ENCODE peak calls at places on chromosome 3, in ten cellular contexts. Q, X, P, T, K, O, L, W, U and I are unnamed samples.

GRCh38 chr3:191246628-191247027 is 47.6 kb downstream of the OSTN start:
- DNase-seq in Q (no peak), X (no peak), P (peak), T (peak), K (no peak), O (no peak), L (no peak), W (no peak), U (no peak), I (no peak)

GRCh38 chr3:40086890-40087884 is 222.3 kb upstream of the EIF1B start:
- DNase-seq in Q (no peak), X (no peak), P (no peak), T (no peak), K (no peak), O (no peak), L (no peak), W (no peak), U (no peak), I (no peak)

GRCh38 chr3:42670670-42671069 is 14.7 kb upstream of the KLHL40 start:
- DNase-seq in Q (no peak), X (no peak), P (no peak), T (no peak), K (no peak), O (no peak), L (no peak), W (no peak), U (peak), I (no peak)

GRCh38 chr3:119352235-119352634 is 58.1 kb downstream of the ARHGAP31 start:
- DNase-seq in Q (no peak), X (no peak), P (no peak), T (peak), K (no peak), O (no peak), L (no peak), W (no peak), U (no peak), I (no peak)

GRCh38 chr3:123576119-123576518 is 8.7 kb downstream of the HACD2 start:
- DNase-seq in Q (no peak), X (no peak), P (peak), T (no peak), K (no peak), O (no peak), L (no peak), W (no peak), U (no peak), I (no peak)

GRCh38 chr3:160038862-160039562 is 50.4 kb downstream of the IL12A start:
- DNase-seq in Q (peak), X (peak), P (peak), T (no peak), K (peak), O (no peak), L (no peak), W (no peak), U (peak), I (peak)

GRCh38 chr3:140050977-140051957 is 116.3 kb downstream of the CLSTN2 start:
- DNase-seq in Q (peak), X (peak), P (no peak), T (no peak), K (no peak), O (no peak), L (peak), W (no peak), U (peak), I (no peak)

GRCh38 chr3:174951498-174951897 is 92.4 kb downstream of the NAALADL2 start:
- DNase-seq in Q (no peak), X (no peak), P (no peak), T (no peak), K (no peak), O (no peak), L (no peak), W (no peak), U (no peak), I (no peak)

GRCh38 chr3:185176756-185177359 is 24.0 kb upstream of the C3orf70 start:
- DNase-seq in Q (peak), X (peak), P (peak), T (peak), K (no peak), O (no peak), L (peak), W (no peak), U (peak), I (no peak)

GRCh38 chr3:169710619-169711018 is 47.1 kb upstream of the MECOM start:
- DNase-seq in Q (no peak), X (no peak), P (no peak), T (no peak), K (no peak), O (no peak), L (no peak), W (no peak), U (no peak), I (no peak)

GRCh38 chr3:107412376-107412775 is 35.1 kb downstream of the CCDC54 start:
- DNase-seq in Q (no peak), X (no peak), P (no peak), T (no peak), K (no peak), O (no peak), L (no peak), W (peak), U (no peak), I (no peak)

GRCh38 chr3:122416966-122417365 is 1.1 kb upstream of the WDR5B start:
- DNase-seq in Q (peak), X (peak), P (no peak), T (no peak), K (peak), O (no peak), L (no peak), W (no peak), U (no peak), I (no peak)

DNA sequence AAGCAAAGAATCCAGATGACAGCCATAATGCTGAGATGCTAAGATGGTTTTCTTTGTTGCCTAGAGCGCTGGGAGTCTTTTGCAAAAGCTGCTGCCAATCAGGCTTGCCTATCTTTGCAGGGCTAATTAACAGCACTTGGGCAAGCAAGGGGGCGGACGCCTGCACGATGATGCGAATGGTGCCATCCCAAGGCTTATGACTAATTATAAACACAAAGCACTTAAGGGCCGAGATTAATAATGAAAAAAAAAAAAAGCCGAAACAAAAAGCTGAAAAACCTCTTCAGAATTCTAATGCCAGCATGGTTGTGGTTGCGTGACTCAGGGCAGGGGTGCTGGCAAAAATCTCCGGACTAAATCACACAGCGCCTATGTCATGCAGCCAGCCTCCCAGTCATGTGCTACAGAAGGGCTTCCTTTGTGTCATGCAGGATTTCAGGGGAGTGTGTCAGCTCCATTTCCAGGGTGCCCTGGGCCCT is 184.9 kb upstream of the ANKRD28 start:
- DNase-seq in Q (peak), X (no peak), P (no peak), T (peak), K (no peak), O (no peak), L (no peak), W (no peak), U (no peak), I (no peak)
- H3K4me3 ChIP-seq in Q (no peak), X (no peak), P (no peak), T (peak), K (no peak), O (no peak), L (no peak), W (no peak), U (no peak), I (no peak)

DNA sequence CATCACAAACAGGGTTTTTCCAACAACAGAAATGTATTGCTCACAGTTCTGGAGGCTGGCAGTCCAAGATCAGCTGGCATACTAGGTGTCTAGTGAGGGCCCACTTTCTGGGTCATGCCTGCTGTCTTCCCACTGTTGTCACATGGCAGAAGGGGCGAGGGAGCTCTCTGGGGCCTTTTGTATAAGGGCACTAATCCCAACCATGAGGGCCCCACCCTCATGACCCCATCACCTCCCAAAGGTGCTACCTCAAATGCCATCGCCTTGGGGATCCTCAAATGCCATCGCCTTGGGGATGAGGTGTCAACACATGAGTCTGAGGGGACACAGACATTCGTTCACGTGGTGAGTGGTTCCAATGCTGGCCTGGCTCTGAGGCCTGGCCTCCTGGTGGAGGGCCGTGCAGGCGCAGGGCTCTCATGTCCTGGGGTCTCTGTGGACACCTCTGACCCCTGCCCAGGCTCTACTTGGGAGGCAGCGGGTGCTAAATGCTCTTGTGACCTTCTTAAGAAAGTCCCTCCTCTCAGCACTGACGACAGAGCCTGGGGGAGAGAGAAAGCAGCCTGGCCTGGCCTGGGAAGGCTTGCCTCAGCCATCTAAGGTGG is 16.8 kb downstream of the NUP210 start:
- DNase-seq in Q (peak), X (no peak), P (no peak), T (no peak), K (no peak), O (no peak), L (no peak), W (no peak), U (peak), I (no peak)
- TF ChIP-seq CTCF in Q (no peak), X (no peak), P (no peak), T (no peak), K (no peak), O (no peak), L (peak), W (no peak), U (peak), I (no peak)

GRCh38 chr3:114365268-114365667 is 71.4 kb downstream of the TIGIT start:
- DNase-seq in Q (peak), X (no peak), P (no peak), T (no peak), K (no peak), O (no peak), L (no peak), W (no peak), U (no peak), I (no peak)
- H3K27ac ChIP-seq in Q (no peak), X (no peak), P (no peak), T (no peak), K (no peak), O (no peak), L (no peak), W (no peak), U (no peak), I (no peak)

GRCh38 chr3:136350557-136350956 is 100.4 kb downstream of the PCCB start:
- DNase-seq in Q (no peak), X (no peak), P (no peak), T (peak), K (no peak), O (no peak), L (no peak), W (no peak), U (no peak), I (no peak)
- H3K4me3 ChIP-seq in Q (no peak), X (no peak), P (no peak), T (no peak), K (no peak), O (no peak), L (no peak), W (no peak), U (no peak), I (no peak)